ENCODE peak calls at places on chromosomes 6 and 20, in eight cellular contexts. J is stomach; M is colonic mucosa; P is CD4-positive, CD25-positive, alpha-beta regulatory T cell; T is pancreas; C is GM23248; O is CD8-positive, alpha-beta T cell; R is right lobe of liver. S is an unnamed sample. For H3K36me3, the result is how much of the 10 kb centered on the place peaks cover.

GRCh38 chr20:35768731-35769664 is 2.8 kb upstream of the PHF20 start:
- DNase-seq in J (peak), M (peak), P (peak), T (peak), C (peak), O (peak), R (peak), S (peak)

GRCh38 chr6:6857528-6857927 is 250.2 kb upstream of the RREB1 start:
- DNase-seq in J (no peak), M (no peak), P (no peak), T (no peak), C (no peak), O (no peak), R (no peak), S (no peak)

GRCh38 chr6:81969814-81970213 is 217.3 kb upstream of the TENT5A start:
- DNase-seq in J (no peak), M (no peak), P (no peak), T (no peak), C (no peak), O (no peak), R (no peak), S (no peak)

GRCh38 chr6:562052-562676 is 94.7 kb downstream of the HUS1B start:
- DNase-seq in J (no peak), M (no peak), P (no peak), T (no peak), C (no peak), O (no peak), R (no peak), S (no peak)

GRCh38 chr6:150723857-150724256 is 124.2 kb downstream of the PLEKHG1 start:
- DNase-seq in J (no peak), M (no peak), P (no peak), T (no peak), C (peak), O (no peak), R (no peak), S (no peak)

GRCh38 chr6:70210462-70210861 is 92.4 kb downstream of the COL9A1 start:
- DNase-seq in J (no peak), M (no peak), P (peak), T (no peak), C (peak), O (no peak), R (no peak), S (no peak)

GRCh38 chr6:41578714-41579610 is 32.8 kb downstream of the FOXP4 start:
- DNase-seq in J (no peak), M (peak), P (no peak), T (no peak), C (no peak), O (no peak), R (no peak), S (no peak)

GRCh38 chr6:30327232-30327746 is 562 bp downstream of the TRIM39 start:
- DNase-seq in J (no peak), M (no peak), P (no peak), T (no peak), C (no peak), O (no peak), R (no peak), S (no peak)

GRCh38 chr6:134175532-134176282 is 123.3 kb upstream of the SLC2A12 start:
- DNase-seq in J (peak), M (peak), P (peak), T (peak), C (peak), O (peak), R (peak), S (peak)

GRCh38 chr6:127855542-127856159 is 45.2 kb downstream of the THEMIS start:
- DNase-seq in J (no peak), M (no peak), P (peak), T (no peak), C (peak), O (peak), R (no peak), S (peak)

GRCh38 chr6:136524339-136524935 is 25.8 kb downstream of the MAP7 start:
- DNase-seq in J (no peak), M (no peak), P (no peak), T (no peak), C (peak), O (no peak), R (no peak), S (no peak)

GRCh38 chr20:9573598-9573997 is 59.2 kb downstream of the LAMP5 start:
- DNase-seq in J (no peak), M (no peak), P (no peak), T (no peak), C (no peak), O (no peak), R (no peak), S (no peak)

GRCh38 chr20:54086444-54087134 is 16.2 kb upstream of the BCAS1 start:
- DNase-seq in J (no peak), M (peak), P (no peak), T (no peak), C (peak), O (no peak), R (no peak), S (no peak)

GRCh38 chr20:25315418-25316210 is 67.7 kb downstream of the PYGB start:
- DNase-seq in J (peak), M (no peak), P (no peak), T (no peak), C (peak), O (no peak), R (peak), S (peak)

GRCh38 chr20:25319241-25320034 is 71.2 kb downstream of the ABHD12 start:
- DNase-seq in J (peak), M (peak), P (no peak), T (no peak), C (no peak), O (no peak), R (peak), S (peak)

GRCh38 chr20:25318471-25319240 is 70.8 kb downstream of the PYGB start:
- DNase-seq in J (peak), M (no peak), P (no peak), T (no peak), C (no peak), O (no peak), R (peak), S (peak)

GRCh38 chr20:25316506-25317190 is 68.8 kb downstream of the PYGB start:
- DNase-seq in J (peak), M (no peak), P (no peak), T (no peak), C (no peak), O (no peak), R (peak), S (peak)

GRCh38 chr20:25317351-25318075 is 69.6 kb downstream of the PYGB start:
- DNase-seq in J (peak), M (no peak), P (no peak), T (no peak), C (no peak), O (no peak), R (peak), S (peak)
- H3K4me3 ChIP-seq in J (no peak), M (no peak), P (no peak), T (no peak), C (no peak), O (no peak), R (no peak), S (no peak)

GRCh38 chr20:17538517-17539170 is 7.5 kb upstream of the BFSP1 start:
- DNase-seq in J (no peak), M (no peak), P (peak), T (no peak), C (peak), O (no peak), R (no peak), S (no peak)

GRCh38 chr20:17537959-17538358 is 6.8 kb upstream of the BFSP1 start:
- DNase-seq in J (no peak), M (no peak), P (no peak), T (no peak), C (no peak), O (no peak), R (no peak), S (no peak)

GRCh38 chr20:17534077-17534476 is 2.9 kb upstream of the BFSP1 start:
- DNase-seq in J (no peak), M (no peak), P (no peak), T (no peak), C (no peak), O (no peak), R (no peak), S (no peak)

GRCh38 chr20:17533396-17533795 is 2.2 kb upstream of the BFSP1 start:
- DNase-seq in J (no peak), M (peak), P (peak), T (no peak), C (peak), O (no peak), R (no peak), S (no peak)

GRCh38 chr20:17536944-17537444 is 5.8 kb upstream of the BFSP1 start:
- DNase-seq in J (peak), M (peak), P (peak), T (peak), C (peak), O (peak), R (peak), S (peak)
- H3K27ac ChIP-seq in J (no peak), M (no peak), P (no peak), T (no peak), C (no peak), O (no peak), R (no peak), S (peak)

GRCh38 chr20:37362231-37362792 is 16.4 kb downstream of the SRC start:
- DNase-seq in J (no peak), M (no peak), P (no peak), T (no peak), C (no peak), O (no peak), R (no peak), S (no peak)

GRCh38 chr20:37361336-37361735 is 15.4 kb downstream of the SRC start:
- DNase-seq in J (no peak), M (no peak), P (no peak), T (no peak), C (no peak), O (no peak), R (no peak), S (no peak)

GRCh38 chr20:37363221-37364012 is 17.5 kb downstream of the SRC start:
- DNase-seq in J (no peak), M (no peak), P (no peak), T (no peak), C (no peak), O (no peak), R (peak), S (no peak)

GRCh38 chr20:37364013-37364926 is 18.3 kb downstream of the SRC start:
- DNase-seq in J (no peak), M (no peak), P (no peak), T (no peak), C (no peak), O (no peak), R (peak), S (no peak)

GRCh38 chr20:37362821-37363220 is 16.9 kb downstream of the SRC start:
- DNase-seq in J (no peak), M (no peak), P (no peak), T (no peak), C (no peak), O (no peak), R (no peak), S (no peak)
- H3K36me3 ChIP-seq in J (under half), M (under half), P (under half), T (under half), C (under half), O (under half), R (under half), S (under half)

GRCh38 chr20:58692579-58693225 is at the start of gene NPEPL1:
- DNase-seq in J (peak), M (peak), P (peak), T (peak), C (peak), O (peak), R (peak), S (peak)

GRCh38 chr20:58691773-58692578 is 624 bp upstream of the NPEPL1 start:
- DNase-seq in J (peak), M (peak), P (no peak), T (no peak), C (peak), O (no peak), R (peak), S (peak)

GRCh38 chr20:58694241-58695083 is 1.9 kb downstream of the NPEPL1 start:
- DNase-seq in J (no peak), M (no peak), P (no peak), T (no peak), C (no peak), O (no peak), R (no peak), S (no peak)

GRCh38 chr20:58695084-58695722 is 2.6 kb downstream of the NPEPL1 start:
- DNase-seq in J (no peak), M (no peak), P (no peak), T (no peak), C (no peak), O (no peak), R (peak), S (no peak)

DNA sequence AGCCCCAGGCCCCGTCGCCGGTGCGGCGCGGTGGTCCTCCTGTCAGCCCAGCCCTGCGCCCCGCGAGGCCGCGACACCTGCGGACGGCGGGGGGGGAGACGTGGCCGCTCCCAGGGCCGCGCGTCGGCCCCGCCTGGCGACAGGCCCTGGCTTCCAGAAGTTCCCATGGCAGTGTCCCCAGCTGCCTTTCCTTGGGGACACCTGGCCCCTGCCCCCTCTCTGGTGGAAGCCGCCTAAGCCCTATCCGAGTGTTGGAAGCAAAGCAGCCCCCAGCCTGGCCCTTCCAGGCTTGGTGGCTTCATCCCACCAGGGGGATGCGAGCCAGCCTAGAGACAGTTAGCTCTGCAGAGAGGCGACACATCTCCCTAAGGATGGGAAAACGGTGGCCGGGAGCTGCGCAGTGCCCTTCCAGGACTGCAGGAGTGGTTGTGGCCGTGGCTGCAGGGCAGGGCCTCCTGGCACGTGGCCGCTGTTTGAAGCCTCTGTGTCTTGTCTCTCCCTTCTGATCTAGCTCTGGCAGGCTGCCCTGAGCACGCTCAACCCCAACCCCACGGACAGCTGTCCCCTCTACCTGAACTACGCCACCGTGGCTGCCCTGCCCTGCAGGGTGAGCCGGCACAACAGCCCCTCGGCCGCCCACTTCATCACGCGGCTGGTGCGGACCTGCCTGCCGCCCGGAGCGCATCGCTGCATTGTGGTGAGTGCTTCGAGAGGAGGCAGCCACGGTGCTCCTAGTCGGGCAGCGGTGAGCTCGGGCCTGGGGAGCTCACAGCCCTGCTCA is 816 bp downstream of the NPEPL1 start:
- DNase-seq in J (peak), M (peak), P (peak), T (no peak), C (peak), O (no peak), R (no peak), S (peak)
- H3K4me3 ChIP-seq in J (peak), M (peak), P (no peak), T (peak), C (peak), O (peak), R (peak), S (peak)

GRCh38 chr20:1328680-1329330 is at the start of gene SDCBP2:
- DNase-seq in J (peak), M (peak), P (no peak), T (peak), C (no peak), O (no peak), R (peak), S (peak)
- H3K27ac ChIP-seq in J (peak), M (peak), P (peak), T (peak), C (peak), O (peak), R (peak), S (peak)

GRCh38 chr20:62894261-62894660 is 32.0 kb downstream of the DIDO1 start:
- DNase-seq in J (no peak), M (no peak), P (no peak), T (no peak), C (no peak), O (no peak), R (no peak), S (no peak)
- H3K36me3 ChIP-seq in J (half or more), M (under half), P (half or more), T (half or more), C (half or more), O (half or more), R (under half), S (half or more)

GRCh38 chr6:142913036-142913510 is 31.9 kb downstream of the HIVEP2 start:
- DNase-seq in J (no peak), M (no peak), P (peak), T (no peak), C (no peak), O (no peak), R (no peak), S (no peak)
- H3K4me3 ChIP-seq in J (no peak), M (no peak), P (peak), T (no peak), C (no peak), O (peak), R (no peak), S (no peak)

GRCh38 chr6:12392490-12392889 is 102.3 kb downstream of the EDN1 start:
- DNase-seq in J (no peak), M (no peak), P (no peak), T (no peak), C (peak), O (no peak), R (no peak), S (no peak)
- H3K27ac ChIP-seq in J (no peak), M (no peak), P (no peak), T (no peak), C (no peak), O (no peak), R (no peak), S (no peak)

GRCh38 chr20:46371656-46372055 is 34.8 kb downstream of the ELMO2 start:
- DNase-seq in J (no peak), M (no peak), P (no peak), T (no peak), C (peak), O (no peak), R (no peak), S (no peak)

GRCh38 chr20:46376196-46376785 is 30.1 kb downstream of the ELMO2 start:
- DNase-seq in J (no peak), M (no peak), P (no peak), T (no peak), C (no peak), O (no peak), R (no peak), S (no peak)

GRCh38 chr20:46375771-46376170 is 30.6 kb downstream of the ELMO2 start:
- DNase-seq in J (no peak), M (no peak), P (no peak), T (no peak), C (peak), O (no peak), R (no peak), S (peak)

GRCh38 chr20:46377532-46377931 is 28.9 kb downstream of the ELMO2 start:
- DNase-seq in J (no peak), M (no peak), P (no peak), T (no peak), C (no peak), O (no peak), R (no peak), S (no peak)

GRCh38 chr20:46374383-46374782 is 32.0 kb downstream of the ELMO2 start:
- DNase-seq in J (no peak), M (no peak), P (no peak), T (no peak), C (no peak), O (no peak), R (no peak), S (no peak)
- H3K36me3 ChIP-seq in J (half or more), M (under half), P (half or more), T (half or more), C (under half), O (half or more), R (under half), S (half or more)

DNA sequence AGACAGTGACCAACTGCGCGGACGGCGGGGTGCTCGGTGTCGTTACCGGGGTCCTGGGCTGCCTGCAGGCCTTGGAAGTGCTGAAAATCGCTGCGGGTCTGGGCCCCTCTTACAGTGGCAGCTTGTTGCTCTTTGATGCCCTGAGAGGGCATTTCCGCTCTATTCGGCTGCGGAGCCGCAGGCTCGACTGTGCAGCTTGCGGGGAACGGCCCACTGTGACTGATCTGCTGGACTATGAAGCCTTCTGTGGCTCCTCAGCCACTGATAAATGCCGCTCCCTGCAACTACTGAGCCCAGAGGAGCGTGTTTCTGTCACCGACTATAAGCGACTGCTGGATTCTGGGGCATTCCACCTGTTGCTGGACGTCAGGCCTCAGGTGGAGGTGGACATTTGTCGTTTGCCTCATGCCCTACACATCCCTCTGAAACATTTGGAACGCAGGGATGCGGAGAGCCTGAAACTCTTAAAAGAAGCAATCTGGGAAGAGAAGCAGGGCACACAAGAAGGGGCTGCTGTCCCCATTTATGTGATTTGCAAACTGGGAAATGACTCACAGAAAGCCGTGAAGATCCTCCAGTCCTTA is 1.0 kb downstream of the MOCS3 start:
- DNase-seq in J (no peak), M (no peak), P (no peak), T (no peak), C (no peak), O (no peak), R (no peak), S (no peak)
- H3K4me3 ChIP-seq in J (peak), M (peak), P (peak), T (peak), C (peak), O (peak), R (peak), S (peak)

S was measured in thyroid gland.